ENCODE peak calls at places on chromosomes 11 and 22, in nine cellular contexts. G is K562, S is SK-N-SH, X is A549, B is HCT116, L is GM23338, E is HepG2, P is HL-60, F is GM12878. A is an unnamed sample.
A peak's percentile ranks its signal among the peaks of the same experiment; 100 is the strongest.

GRCh38 chr11:57405271-57405890 is 14.9 kb upstream of the PRG2 start:
- DNase-seq in G (no peak), S (no peak), X (no peak), B (no peak), L (no peak), E (no peak), P (peak; percentile 44), F (no peak), A (no peak)

GRCh38 chr22:37154925-37155712 is 5.4 kb upstream of the IL2RB start:
- DNase-seq in G (no peak), S (no peak), X (no peak), B (peak; percentile 38), L (no peak), E (no peak), P (no peak), F (no peak), A (no peak)

GRCh38 chr11:12163181-12163841 is 52.9 kb downstream of the MICAL2 start:
- DNase-seq in G (no peak), S (no peak), X (peak; percentile 21), B (no peak), L (no peak), E (peak; percentile 40), P (no peak), F (no peak), A (no peak)

GRCh38 chr11:1935156-1936071 is 11.7 kb upstream of the MRPL23 start:
- DNase-seq in G (no peak), S (no peak), X (no peak), B (no peak), L (no peak), E (no peak), P (no peak), F (no peak), A (no peak)

GRCh38 chr11:82701847-82702520 is 31.7 kb downstream of the FAM181B start:
- DNase-seq in G (peak; percentile 61), S (peak; percentile 49), X (peak; percentile 19), B (peak; percentile 24), L (peak; percentile 78), E (peak; percentile 37), P (no peak), F (no peak), A (no peak)

GRCh38 chr22:45211435-45211834 is 29.3 kb downstream of the KIAA0930 start:
- DNase-seq in G (no peak), S (no peak), X (no peak), B (no peak), L (no peak), E (no peak), P (no peak), F (no peak), A (no peak)

GRCh38 chr11:27468643-27469332 is 3.8 kb downstream of the LGR4 start:
- DNase-seq in G (no peak), S (no peak), X (peak; percentile 49), B (no peak), L (no peak), E (no peak), P (no peak), F (no peak), A (no peak)

GRCh38 chr11:77396305-77396704 is 77.6 kb downstream of the PAK1 start:
- DNase-seq in G (no peak), S (no peak), X (no peak), B (no peak), L (no peak), E (no peak), P (no peak), F (no peak), A (no peak)

GRCh38 chr22:21752276-21752675 is 16.7 kb upstream of the YPEL1 start:
- DNase-seq in G (no peak), S (no peak), X (no peak), B (no peak), L (no peak), E (no peak), P (no peak), F (no peak), A (no peak)

GRCh38 chr22:37069319-37069718 is 17.8 kb downstream of the KCTD17 start:
- DNase-seq in G (no peak), S (no peak), X (no peak), B (no peak), L (no peak), E (no peak), P (no peak), F (no peak), A (no peak)

GRCh38 chr11:75072582-75072981 is 24.1 kb downstream of the OR2AT4 start:
- DNase-seq in G (peak; percentile 30), S (no peak), X (no peak), B (no peak), L (peak; percentile 29), E (peak; percentile 53), P (no peak), F (no peak), A (no peak)

GRCh38 chr11:114311946-114312345 is 15.7 kb downstream of the NNMT start:
- DNase-seq in G (no peak), S (no peak), X (no peak), B (no peak), L (no peak), E (no peak), P (no peak), F (no peak), A (no peak)

GRCh38 chr11:83655996-83656395 is 369.8 kb upstream of the CCDC90B start:
- DNase-seq in G (no peak), S (no peak), X (no peak), B (no peak), L (no peak), E (no peak), P (no peak), F (no peak), A (no peak)

GRCh38 chr11:2588809-2589537 is 110.8 kb downstream of the KCNQ1OT1 start:
- DNase-seq in G (no peak), S (peak; percentile 10), X (no peak), B (no peak), L (no peak), E (no peak), P (no peak), F (no peak), A (no peak)

GRCh38 chr11:110147965-110148709 is 54.9 kb downstream of the ZC3H12C start:
- DNase-seq in G (no peak), S (no peak), X (peak; percentile 51), B (peak; percentile 12), L (no peak), E (no peak), P (no peak), F (no peak), A (no peak)

GRCh38 chr11:2930705-2931415 is 1.6 kb upstream of the PHLDA2 start:
- DNase-seq in G (peak; percentile 75), S (peak; percentile 84), X (peak; percentile 90), B (peak; percentile 86), L (peak; percentile 94), E (peak; percentile 68), P (peak; percentile 38), F (peak; percentile 16), A (peak; percentile 82)

DNA sequence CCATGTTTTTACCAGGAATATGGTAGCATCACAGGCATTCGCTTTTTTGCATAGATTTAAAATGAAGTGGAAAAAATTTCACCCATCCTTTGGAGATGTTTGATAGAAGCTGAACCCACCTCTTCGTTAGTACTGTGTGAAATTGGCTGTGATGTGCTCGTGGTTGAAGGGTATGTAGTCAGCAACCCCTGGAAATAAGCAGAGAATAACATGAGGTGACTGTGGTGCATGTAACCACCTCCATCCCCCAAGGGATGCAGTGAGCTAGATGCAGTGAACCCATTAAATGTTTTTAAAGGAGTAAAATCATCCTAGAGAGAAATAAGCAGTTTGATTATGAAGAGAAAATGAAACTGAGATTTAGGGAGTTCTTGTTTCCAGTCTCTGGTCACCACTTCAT is 15.9 kb downstream of the CBLIF start:
- DNase-seq in G (no peak), S (no peak), X (no peak), B (no peak), L (no peak), E (no peak), P (no peak), F (no peak), A (no peak)
- TF ChIP-seq REST in G (no peak), S (no peak), X (no peak), B (no peak), L (no peak), E (no peak), P (no peak), F (no peak), A (no peak)

DNA sequence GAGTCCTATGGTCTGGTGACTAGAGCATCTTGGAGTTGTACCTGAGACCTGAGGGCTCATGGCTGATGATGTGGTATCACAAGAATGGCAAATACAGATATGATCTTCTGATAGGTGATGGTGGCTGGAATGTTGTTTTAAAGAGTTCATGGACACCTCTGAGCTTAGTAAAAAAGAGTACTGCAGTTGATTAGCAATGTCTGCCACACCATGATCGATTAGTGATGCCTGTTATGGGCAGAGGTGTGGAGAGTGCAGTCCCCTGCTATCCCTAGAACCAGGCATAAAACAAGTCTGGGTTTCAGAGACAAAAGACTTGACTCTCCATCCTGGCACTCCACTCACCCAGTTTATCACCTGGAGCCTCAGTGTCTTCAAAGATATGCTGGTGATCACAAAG is 1.4 kb upstream of the BATF2 start:
- DNase-seq in G (peak; percentile 65), S (peak; percentile 40), X (peak; percentile 40), B (no peak), L (peak; percentile 40), E (peak; percentile 59), P (no peak), F (no peak), A (no peak)
- TF ChIP-seq REST in G (no peak), S (no peak), X (no peak), B (no peak), L (no peak), E (no peak), P (no peak), F (no peak), A (no peak)

GRCh38 chr11:36790450-36790849 is 192.4 kb upstream of the RAG2 start:
- DNase-seq in G (no peak), S (no peak), X (no peak), B (no peak), L (no peak), E (no peak), P (no peak), F (no peak), A (no peak)
- TF ChIP-seq REST in G (no peak), S (no peak), X (no peak), B (no peak), L (no peak), E (no peak), P (no peak), F (no peak), A (no peak)

DNA sequence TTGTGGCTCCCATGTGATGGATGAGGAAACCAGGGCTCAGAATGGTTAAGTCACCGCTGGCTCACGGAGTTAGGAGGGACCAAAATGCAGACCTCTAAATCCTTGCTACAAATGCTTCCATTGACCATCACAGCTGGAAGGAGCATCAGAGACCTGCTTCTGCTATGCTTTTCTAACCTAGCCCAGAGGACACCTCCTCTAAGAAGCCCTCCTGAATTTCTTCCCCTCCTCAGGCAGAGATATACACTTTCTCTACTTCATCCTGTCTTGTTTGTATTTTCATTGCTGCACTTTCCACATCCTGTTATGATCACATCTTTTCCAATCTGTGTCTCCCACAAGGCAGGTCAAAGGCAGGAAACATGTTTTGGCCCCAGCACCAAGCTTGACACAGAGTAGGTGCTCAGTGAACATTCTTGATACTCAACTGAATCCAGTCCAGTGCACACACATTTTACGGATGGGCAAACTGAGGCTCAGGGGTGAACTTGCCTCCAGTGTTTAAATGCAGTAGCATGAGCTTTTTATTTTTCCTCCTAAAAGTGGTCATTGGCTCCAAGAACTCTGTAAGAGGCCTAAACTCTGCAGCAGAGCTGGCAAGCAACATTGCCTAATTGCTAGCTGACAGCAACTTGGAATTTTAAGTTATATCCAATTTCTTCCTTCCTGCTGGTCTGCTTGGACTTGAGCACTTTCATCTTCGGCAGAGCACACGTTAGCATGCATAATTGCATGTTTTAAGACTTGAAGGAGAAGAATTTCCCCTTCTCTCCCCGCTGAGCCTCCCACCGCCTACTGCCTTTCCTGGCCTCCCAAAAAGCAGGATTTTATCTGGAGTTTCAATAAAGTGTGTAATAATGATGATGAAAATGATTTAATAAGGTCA is 12.8 kb downstream of the SCUBE1 start:
- DNase-seq in G (no peak), S (no peak), X (no peak), B (no peak), L (no peak), E (no peak), P (no peak), F (no peak), A (no peak)
- TF ChIP-seq REST in G (no peak), S (no peak), X (no peak), B (no peak), L (no peak), E (no peak), P (no peak), F (no peak), A (no peak)

A was measured in Panc1.